ENCODE peak calls at places on chromosomes 2 and 18, in five cellular contexts. One of them, this sample, is unnamed.

GRCh38 chr2:46804794-46805193 is 110.8 kb downstream of the MCFD2 start:
- DNase-seq in PC-9: no peak
- DNase-seq in NCI-H2081: no peak
- DNase-seq in choroid plexus epithelial cell: no peak
- DNase-seq in left ventricle myocardium superior: no peak
- DNase-seq in this sample: no peak

GRCh38 chr2:42298132-42298531 is 62.9 kb downstream of the COX7A2L start:
- DNase-seq in PC-9: no peak
- DNase-seq in NCI-H2081: no peak
- DNase-seq in choroid plexus epithelial cell: no peak
- DNase-seq in left ventricle myocardium superior: no peak
- DNase-seq in this sample: no peak

GRCh38 chr2:172380436-172381274 is 46.7 kb upstream of the ITGA6 start:
- DNase-seq in PC-9: no peak
- DNase-seq in NCI-H2081: no peak
- DNase-seq in choroid plexus epithelial cell: peak
- DNase-seq in left ventricle myocardium superior: no peak
- DNase-seq in this sample: no peak

GRCh38 chr2:55923091-55923977 is at the start of gene EFEMP1:
- DNase-seq in PC-9: peak
- DNase-seq in NCI-H2081: no peak
- DNase-seq in choroid plexus epithelial cell: peak
- DNase-seq in left ventricle myocardium superior: peak
- DNase-seq in this sample: peak

GRCh38 chr2:2919574-2920365 is 457.8 kb downstream of the EIPR1 start:
- DNase-seq in PC-9: no peak
- DNase-seq in NCI-H2081: no peak
- DNase-seq in choroid plexus epithelial cell: no peak
- DNase-seq in left ventricle myocardium superior: no peak
- DNase-seq in this sample: no peak

GRCh38 chr2:162006326-162006725 is 67.7 kb downstream of the DPP4 start:
- DNase-seq in PC-9: no peak
- DNase-seq in NCI-H2081: no peak
- DNase-seq in choroid plexus epithelial cell: no peak
- DNase-seq in left ventricle myocardium superior: no peak
- DNase-seq in this sample: no peak

GRCh38 chr18:9741821-9742541 is 33.9 kb downstream of the RAB31 start:
- DNase-seq in PC-9: peak
- DNase-seq in NCI-H2081: no peak
- DNase-seq in choroid plexus epithelial cell: peak
- DNase-seq in left ventricle myocardium superior: peak
- DNase-seq in this sample: no peak

GRCh38 chr2:163774862-163775261 is 39.1 kb upstream of the FIGN start:
- DNase-seq in PC-9: peak
- DNase-seq in NCI-H2081: no peak
- DNase-seq in choroid plexus epithelial cell: peak
- DNase-seq in left ventricle myocardium superior: no peak
- DNase-seq in this sample: no peak

GRCh38 chr2:181667234-181667633 is 10.3 kb upstream of the CERKL start:
- DNase-seq in PC-9: no peak
- DNase-seq in NCI-H2081: no peak
- DNase-seq in choroid plexus epithelial cell: no peak
- DNase-seq in left ventricle myocardium superior: no peak
- DNase-seq in this sample: no peak

GRCh38 chr2:95530734-95531133 is 46.2 kb upstream of the TRIM43B start:
- DNase-seq in PC-9: no peak
- DNase-seq in NCI-H2081: no peak
- DNase-seq in choroid plexus epithelial cell: peak
- DNase-seq in left ventricle myocardium superior: no peak
- DNase-seq in this sample: no peak

GRCh38 chr2:69948963-69949645 is 12.3 kb downstream of the ASPRV1 start:
- DNase-seq in PC-9: no peak
- DNase-seq in NCI-H2081: no peak
- DNase-seq in choroid plexus epithelial cell: no peak
- DNase-seq in left ventricle myocardium superior: no peak
- DNase-seq in this sample: no peak

GRCh38 chr2:105880637-105881036 is 135.9 kb downstream of the NCK2 start:
- DNase-seq in PC-9: no peak
- DNase-seq in NCI-H2081: no peak
- DNase-seq in choroid plexus epithelial cell: no peak
- DNase-seq in left ventricle myocardium superior: no peak
- DNase-seq in this sample: no peak

GRCh38 chr2:161008311-161008710 is 151.9 kb upstream of the TANK start:
- DNase-seq in PC-9: no peak
- DNase-seq in NCI-H2081: no peak
- DNase-seq in choroid plexus epithelial cell: no peak
- DNase-seq in left ventricle myocardium superior: no peak
- DNase-seq in this sample: no peak

GRCh38 chr2:219440388-219441256 is 6.0 kb downstream of the SPEG start:
- DNase-seq in PC-9: no peak
- DNase-seq in NCI-H2081: no peak
- DNase-seq in choroid plexus epithelial cell: peak
- DNase-seq in left ventricle myocardium superior: no peak
- DNase-seq in this sample: no peak

GRCh38 chr2:44268259-44268649 is 7.0 kb upstream of the SLC3A1 start:
- DNase-seq in PC-9: peak
- DNase-seq in NCI-H2081: no peak
- DNase-seq in choroid plexus epithelial cell: peak
- DNase-seq in left ventricle myocardium superior: no peak
- DNase-seq in this sample: no peak

GRCh38 chr2:219569041-219569440 is 2.3 kb downstream of the OBSL1 start:
- DNase-seq in PC-9: peak
- DNase-seq in NCI-H2081: no peak
- DNase-seq in choroid plexus epithelial cell: no peak
- DNase-seq in left ventricle myocardium superior: no peak
- DNase-seq in this sample: no peak

GRCh38 chr2:112255875-112256274 is 1.0 kb upstream of the ZC3H8 start:
- DNase-seq in PC-9: no peak
- DNase-seq in NCI-H2081: no peak
- DNase-seq in choroid plexus epithelial cell: no peak
- DNase-seq in left ventricle myocardium superior: no peak
- DNase-seq in this sample: no peak

GRCh38 chr2:223735659-223736244 is 101.6 kb downstream of the AP1S3 start:
- DNase-seq in PC-9: peak
- DNase-seq in NCI-H2081: no peak
- DNase-seq in choroid plexus epithelial cell: peak
- DNase-seq in left ventricle myocardium superior: no peak
- DNase-seq in this sample: no peak

GRCh38 chr2:41414486-41415230 is 633.2 kb upstream of the PKDCC start:
- DNase-seq in PC-9: peak
- DNase-seq in NCI-H2081: peak
- DNase-seq in choroid plexus epithelial cell: peak
- DNase-seq in left ventricle myocardium superior: peak
- DNase-seq in this sample: no peak

GRCh38 chr2:165791811-165792454 is 2.1 kb downstream of the GALNT3 start:
- DNase-seq in PC-9: peak
- DNase-seq in NCI-H2081: no peak
- DNase-seq in choroid plexus epithelial cell: peak
- DNase-seq in left ventricle myocardium superior: no peak
- DNase-seq in this sample: no peak

GRCh38 chr18:22544626-22545025 is 126.9 kb upstream of the CTAGE1 start:
- DNase-seq in PC-9: no peak
- DNase-seq in NCI-H2081: no peak
- DNase-seq in choroid plexus epithelial cell: no peak
- DNase-seq in left ventricle myocardium superior: no peak
- DNase-seq in this sample: no peak

GRCh38 chr2:6959751-6960150 is 42.5 kb downstream of the RNF144A start:
- DNase-seq in PC-9: no peak
- DNase-seq in NCI-H2081: no peak
- DNase-seq in choroid plexus epithelial cell: no peak
- DNase-seq in left ventricle myocardium superior: no peak
- DNase-seq in this sample: no peak

GRCh38 chr2:36362291-36362690 is 6.7 kb downstream of the CRIM1 start:
- DNase-seq in PC-9: peak
- DNase-seq in NCI-H2081: no peak
- DNase-seq in choroid plexus epithelial cell: peak
- DNase-seq in left ventricle myocardium superior: no peak
- DNase-seq in this sample: no peak

GRCh38 chr2:1683297-1683696 is 61.0 kb downstream of the PXDN start:
- DNase-seq in PC-9: no peak
- DNase-seq in NCI-H2081: no peak
- DNase-seq in choroid plexus epithelial cell: no peak
- DNase-seq in left ventricle myocardium superior: no peak
- DNase-seq in this sample: no peak